ENCODE peak calls at places on chromosomes 12 and 14, in four cellular contexts. F is OCI-LY7, H is fibroblast of lung, J is PC-3. S is an unnamed sample.

GRCh38 chr12:26833692-26834168 is 736 bp upstream of the ITPR2 start:
- DNase-seq in F (peak; percentile 85), J (peak; percentile 34), H (peak; percentile 51), S (peak; percentile 81)

GRCh38 chr14:64812412-64812811 is 67.3 kb downstream of the SPTB start:
- DNase-seq in F (peak; percentile 16), J (no peak), H (no peak), S (peak; percentile 43)

GRCh38 chr12:120961604-120962486 is 16.5 kb upstream of the HNF1A start:
- DNase-seq in H (no peak), F (no peak), J (no peak), S (peak; percentile 31)

GRCh38 chr14:30283822-30284446 is 275.0 kb upstream of the G2E3 start:
- DNase-seq in H (peak; percentile 68), J (peak; percentile 78), F (peak; percentile 25), S (peak; percentile 70)

GRCh38 chr12:76237086-76237701 is 111.0 kb downstream of the BBS10 start:
- DNase-seq in H (no peak), J (peak; percentile 49), F (no peak), S (no peak)

GRCh38 chr12:67147447-67147846 is 121.7 kb upstream of the CAND1 start:
- DNase-seq in J (no peak), H (no peak), F (no peak), S (no peak)

GRCh38 chr14:73988065-73988464 is 31.0 kb downstream of the ENTPD5 start:
- DNase-seq in F (no peak), J (no peak), H (no peak), S (no peak)

GRCh38 chr12:118120579-118121363 is 15.2 kb upstream of the PEBP1 start:
- DNase-seq in F (peak; percentile 76), H (peak; percentile 73), J (peak; percentile 78), S (peak; percentile 75)

GRCh38 chr12:47080725-47081502 is 1.2 kb upstream of the AMIGO2 start:
- DNase-seq in J (peak; percentile 75), H (peak; percentile 38), F (no peak), S (peak; percentile 51)

GRCh38 chr14:55416866-55417265 is 5.2 kb upstream of the ATG14 start:
- DNase-seq in J (peak; percentile 82), F (peak; percentile 24), H (no peak), S (peak; percentile 66)

GRCh38 chr12:62522984-62523383 is 56.4 kb downstream of the MON2 start:
- DNase-seq in F (no peak), J (peak; percentile 18), H (no peak), S (no peak)

GRCh38 chr12:98423963-98424362 is 91.4 kb upstream of the TMPO start:
- DNase-seq in F (no peak), H (no peak), J (no peak), S (no peak)

GRCh38 chr12:50400104-50400637 is 514 bp upstream of the LARP4 start:
- DNase-seq in J (peak; percentile 39), F (peak; percentile 71), H (no peak), S (no peak)

GRCh38 chr12:14886271-14886670 is 617 bp upstream of the MGP start:
- DNase-seq in H (no peak), F (no peak), J (peak; percentile 39), S (no peak)

GRCh38 chr14:75877292-75877691 is 104.5 kb downstream of the TGFB3 start:
- DNase-seq in F (no peak), H (peak; percentile 98), J (peak; percentile 82), S (no peak)

GRCh38 chr14:34013714-34014055 is 62.8 kb upstream of the EGLN3 start:
- DNase-seq in J (no peak), H (no peak), F (no peak), S (no peak)

GRCh38 chr14:52862652-52863338 is 71.4 kb upstream of the GNPNAT1 start:
- DNase-seq in J (no peak), H (peak; percentile 88), F (no peak), S (no peak)

GRCh38 chr12:123237646-123238329 is 4.6 kb downstream of the MTRFR start:
- DNase-seq in F (peak; percentile 71), J (peak; percentile 89), H (peak; percentile 77), S (peak; percentile 53)

GRCh38 chr14:105495101-105495989 is 4.3 kb downstream of the TEDC1 start:
- DNase-seq in H (no peak), F (no peak), J (no peak), S (no peak)

GRCh38 chr14:54387328-54387727 is 9.5 kb upstream of the CDKN3 start:
- DNase-seq in J (no peak), H (no peak), F (no peak), S (no peak)

GRCh38 chr12:9103050-9103854 is 12.5 kb downstream of the A2M start:
- DNase-seq in H (no peak), F (no peak), J (no peak), S (no peak)

GRCh38 chr12:75969768-75970167 is 61.8 kb downstream of the PHLDA1 start:
- DNase-seq in J (no peak), F (no peak), H (no peak), S (peak; percentile 41)

GRCh38 chr14:105909046-105909827 is 382.9 kb downstream of the TMEM121 start:
- DNase-seq in H (no peak), F (no peak), J (no peak), S (no peak)

GRCh38 chr12:115956674-115957073 is 320.8 kb downstream of the MED13L start:
- DNase-seq in F (no peak), H (no peak), J (no peak), S (no peak)

GRCh38 chr14:35506927-35507326 is 27.0 kb upstream of the INSM2 start:
- DNase-seq in J (no peak), H (no peak), F (no peak), S (no peak)

GRCh38 chr12:93573552-93574223 is 1.2 kb downstream of the SOCS2 start:
- DNase-seq in J (peak; percentile 62), H (peak; percentile 55), F (no peak), S (peak; percentile 14)

GRCh38 chr14:33357225-33358010 is 418.7 kb downstream of the NPAS3 start:
- DNase-seq in F (no peak), J (no peak), H (no peak), S (no peak)

GRCh38 chr12:806116-806805 is 53.9 kb downstream of the WNK1 start:
- DNase-seq in F (no peak), H (peak; percentile 39), J (no peak), S (no peak)

GRCh38 chr14:67622675-67623074 is 3.0 kb downstream of the ARG2 start:
- DNase-seq in H (peak; percentile 73), J (peak; percentile 79), F (peak; percentile 35), S (peak; percentile 27)
- H3K4me3 ChIP-seq in H (no peak overlapping the region), J (peak overlapping the region; percentile 31), F (no peak overlapping the region), S (no peak overlapping the region)

DNA sequence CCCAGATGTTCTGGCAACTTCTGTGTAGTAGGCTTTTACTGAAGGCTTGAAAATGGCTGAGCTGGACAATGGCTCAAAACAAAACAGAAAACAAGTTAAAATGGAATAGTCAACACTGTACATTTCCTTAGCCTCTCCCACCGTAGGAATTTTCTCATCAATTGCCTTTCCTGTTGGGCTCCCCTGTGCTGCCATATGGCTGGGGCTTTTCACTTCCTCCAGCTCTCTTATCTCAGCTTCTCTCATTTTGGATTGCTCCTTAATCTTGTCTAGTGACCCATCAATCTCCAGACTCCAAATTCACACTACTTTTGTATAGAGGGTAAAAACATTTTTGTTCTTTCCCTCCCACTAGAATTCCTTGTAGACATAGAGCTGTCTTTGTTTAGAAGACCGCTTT is 50.4 kb upstream of the RPH3A start:
- DNase-seq in J (no peak), F (no peak), H (no peak), S (no peak)
- H3K4me2 ChIP-seq in J (no peak overlapping the region), F (no peak overlapping the region), H (no peak overlapping the region), S (no peak overlapping the region)

GRCh38 chr14:50985816-50986396 is 41.6 kb upstream of the PYGL start:
- DNase-seq in F (no peak), H (no peak), J (no peak), S (peak; percentile 19)
- H3K4me3 ChIP-seq in F (no peak overlapping the region), H (no peak overlapping the region), J (no peak overlapping the region), S (no peak overlapping the region)

GRCh38 chr12:100688451-100688864 is 106.1 kb upstream of the ANO4 start:
- DNase-seq in J (no peak), F (no peak), H (no peak), S (no peak)
- H3K4me2 ChIP-seq in J (no peak overlapping the region), F (no peak overlapping the region), H (no peak overlapping the region), S (no peak overlapping the region)